ENCODE peak calls at places on chromosome 6, in five cellular contexts. C is transverse colon, T is GM12878, M is SK-N-SH, H is upper lobe of left lung. O is an unnamed sample.

GRCh38 chr6:157110620-157111019 is 212.7 kb downstream of the TMEM242 start:
- DNase-seq in C (no peak), T (no peak), M (no peak), H (no peak), O (no peak)

GRCh38 chr6:110265273-110265672 is 85.0 kb downstream of the CDC40 start:
- DNase-seq in C (no peak), T (peak), M (no peak), H (no peak), O (no peak)

GRCh38 chr6:32255212-32256153 is 31.6 kb upstream of the NOTCH4 start:
- DNase-seq in C (peak), T (no peak), M (peak), H (peak), O (peak)

GRCh38 chr6:7262037-7262461 is 51.0 kb downstream of the SSR1 start:
- DNase-seq in C (peak), T (no peak), M (no peak), H (peak), O (no peak)

GRCh38 chr6:72864799-72865198 is 242.9 kb downstream of the KCNQ5 start:
- DNase-seq in C (no peak), T (no peak), M (no peak), H (no peak), O (no peak)

GRCh38 chr6:167108278-167108677 is 14.6 kb upstream of the CCR6 start:
- DNase-seq in C (no peak), T (no peak), M (no peak), H (no peak), O (no peak)

GRCh38 chr6:73696990-73697651 is 1.1 kb downstream of the CD109 start:
- DNase-seq in C (no peak), T (no peak), M (no peak), H (no peak), O (no peak)

GRCh38 chr6:39754493-39755115 is 29.4 kb upstream of the KIF6 start:
- DNase-seq in C (no peak), T (no peak), M (no peak), H (no peak), O (no peak)

GRCh38 chr6:39239527-39240154 is 10.4 kb upstream of the KCNK5 start:
- DNase-seq in C (no peak), T (no peak), M (no peak), H (no peak), O (no peak)

GRCh38 chr6:166955865-166956443 is 396 bp downstream of the RNASET2 start:
- DNase-seq in C (no peak), T (no peak), M (no peak), H (no peak), O (peak)

GRCh38 chr6:11975353-11975977 is 36.6 kb upstream of the HIVEP1 start:
- DNase-seq in C (peak), T (peak), M (no peak), H (peak), O (peak)

GRCh38 chr6:109490708-109491107 is 7.7 kb upstream of the ZBTB24 start:
- DNase-seq in C (no peak), T (no peak), M (no peak), H (no peak), O (no peak)

GRCh38 chr6:107784669-107785068 is 39.4 kb downstream of the SCML4 start:
- DNase-seq in C (no peak), T (no peak), M (no peak), H (no peak), O (no peak)

GRCh38 chr6:107763959-107764358 is 60.2 kb downstream of the SCML4 start:
- DNase-seq in C (no peak), T (no peak), M (no peak), H (no peak), O (no peak)

GRCh38 chr6:47680724-47681123 is 17.7 kb upstream of the ADGRF4 start:
- DNase-seq in C (no peak), T (no peak), M (no peak), H (no peak), O (no peak)

GRCh38 chr6:92989656-92990055 is 429.7 kb downstream of the EPHA7 start:
- DNase-seq in C (no peak), T (no peak), M (no peak), H (no peak), O (no peak)

GRCh38 chr6:159299566-159299965 is 130.4 kb downstream of the FNDC1 start:
- DNase-seq in C (no peak), T (no peak), M (no peak), H (no peak), O (no peak)

GRCh38 chr6:28383235-28384142 is 16.1 kb downstream of the ZSCAN12 start:
- DNase-seq in C (peak), T (no peak), M (peak), H (peak), O (no peak)

GRCh38 chr6:164882236-164882635 is 427.2 kb downstream of the C6orf118 start:
- DNase-seq in C (no peak), T (no peak), M (no peak), H (no peak), O (no peak)

GRCh38 chr6:128993161-128993560 is 110.2 kb downstream of the LAMA2 start:
- DNase-seq in C (no peak), T (no peak), M (no peak), H (no peak), O (no peak)

GRCh38 chr6:133179483-133179882 is 61.7 kb upstream of the EYA4 start:
- DNase-seq in C (no peak), T (no peak), M (no peak), H (no peak), O (no peak)

GRCh38 chr6:122405417-122405816 is 6.0 kb downstream of the HSF2 start:
- DNase-seq in C (no peak), T (no peak), M (peak), H (no peak), O (no peak)

GRCh38 chr6:132491303-132491702 is 21.6 kb downstream of the STX7 start:
- DNase-seq in C (no peak), T (no peak), M (no peak), H (no peak), O (no peak)

GRCh38 chr6:135014353-135014832 is 40.2 kb downstream of the HBS1L start:
- DNase-seq in C (no peak), T (peak), M (no peak), H (no peak), O (no peak)

GRCh38 chr6:142558785-142559184 is 257.0 kb downstream of the ADGRG6 start:
- DNase-seq in C (no peak), T (no peak), M (no peak), H (no peak), O (no peak)

GRCh38 chr6:13787146-13787545 is 27.2 kb downstream of the MCUR1 start:
- DNase-seq in C (no peak), T (no peak), M (no peak), H (no peak), O (no peak)

GRCh38 chr6:81614292-81614691 is 138.2 kb downstream of the TENT5A start:
- DNase-seq in C (peak), T (no peak), M (no peak), H (no peak), O (no peak)

GRCh38 chr6:154474636-154475428 is 35.7 kb downstream of the CNKSR3 start:
- DNase-seq in C (no peak), T (no peak), M (no peak), H (no peak), O (no peak)

GRCh38 chr6:26089272-26089671 is 2.0 kb downstream of the HFE start:
- DNase-seq in C (peak), T (no peak), M (no peak), H (no peak), O (no peak)

GRCh38 chr6:55964136-55964535 is 88.7 kb upstream of the BMP5 start:
- DNase-seq in C (no peak), T (no peak), M (no peak), H (no peak), O (no peak)

GRCh38 chr6:20960067-20960466 is 425.8 kb downstream of the CDKAL1 start:
- DNase-seq in C (no peak), T (no peak), M (no peak), H (no peak), O (no peak)

GRCh38 chr6:67265996-67266768 is 1368.9 kb upstream of the ADGRB3 start:
- DNase-seq in C (no peak), T (no peak), M (no peak), H (no peak), O (no peak)

GRCh38 chr6:3455121-3455489 is 1.7 kb downstream of the SLC22A23 start:
- DNase-seq in C (peak), T (no peak), M (no peak), H (no peak), O (no peak)

GRCh38 chr6:109429496-109429895 is 10.9 kb downstream of the PPIL6 start:
- DNase-seq in C (no peak), T (no peak), M (no peak), H (no peak), O (no peak)

GRCh38 chr6:21158873-21159272 is 434.7 kb upstream of the SOX4 start:
- DNase-seq in C (no peak), T (peak), M (no peak), H (no peak), O (no peak)

GRCh38 chr6:158067436-158068015 is 85.9 kb downstream of the SYNJ2 start:
- DNase-seq in C (no peak), T (no peak), M (no peak), H (no peak), O (no peak)

GRCh38 chr6:35240838-35241801 is 18.4 kb upstream of the ZNF76 start:
- DNase-seq in C (peak), T (no peak), M (peak), H (peak), O (peak)

GRCh38 chr6:131694832-131695426 is 6.3 kb downstream of the OR2A4 start:
- DNase-seq in C (peak), T (no peak), M (peak), H (peak), O (peak)

GRCh38 chr6:147561742-147562141 is 53.3 kb downstream of the SAMD5 start:
- DNase-seq in C (no peak), T (no peak), M (no peak), H (no peak), O (no peak)

GRCh38 chr6:136089885-136090284 is 160.2 kb downstream of the MTFR2 start:
- DNase-seq in C (no peak), T (no peak), M (no peak), H (no peak), O (no peak)

GRCh38 chr6:43770417-43771209 is 602 bp downstream of the VEGFA start:
- DNase-seq in C (peak), T (no peak), M (peak), H (peak), O (no peak)
- TF ChIP-seq POLR2AphosphoS5 in C (no peak), T (no peak), M (no peak), H (no peak), O (no peak)

GRCh38 chr6:36679043-36679821 is 718 bp downstream of the CDKN1A start:
- DNase-seq in C (peak), T (no peak), M (peak), H (peak), O (no peak)
- TF ChIP-seq POLR2AphosphoS5 in C (no peak), T (peak), M (no peak), H (peak), O (no peak)

DNA sequence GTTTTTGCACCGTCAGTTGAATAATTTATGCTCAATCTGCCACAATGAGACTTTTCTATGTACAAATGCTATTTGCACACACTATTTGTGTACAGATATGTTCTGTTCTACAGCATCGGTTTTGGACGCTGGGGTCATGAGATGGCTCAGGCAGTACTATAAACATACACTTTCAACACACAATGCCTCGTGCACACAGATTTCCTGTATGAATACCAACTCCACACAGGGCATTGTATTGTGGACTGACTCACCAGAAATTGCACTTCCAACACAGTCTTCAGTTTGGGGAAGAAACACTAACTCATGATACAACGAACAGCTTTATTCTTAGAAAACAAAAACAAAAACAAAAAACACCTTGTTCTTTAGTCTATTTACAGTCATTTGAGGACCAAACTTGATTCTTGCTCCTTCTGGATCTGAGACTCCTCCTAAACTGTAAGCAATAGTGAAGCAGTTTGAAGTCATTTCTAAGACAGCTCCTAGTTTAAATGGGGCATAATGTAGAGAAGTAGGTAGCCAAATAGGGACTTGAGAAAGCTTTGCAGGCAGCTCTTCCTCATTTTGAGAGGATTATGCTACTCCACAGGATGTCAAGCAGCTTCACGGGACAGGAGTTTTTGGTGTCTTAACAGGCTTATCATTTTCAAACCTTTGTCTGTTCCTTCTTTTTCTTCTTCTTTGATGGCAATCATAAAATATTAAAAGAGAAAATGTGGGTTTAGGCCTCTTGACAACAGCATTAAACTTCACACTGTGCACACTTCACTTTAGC is 33.7 kb downstream of the GJA10 start:
- DNase-seq in C (no peak), T (no peak), M (no peak), H (peak), O (no peak)
- TF ChIP-seq POLR2AphosphoS5 in C (no peak), T (no peak), M (no peak), H (no peak), O (no peak)

DNA sequence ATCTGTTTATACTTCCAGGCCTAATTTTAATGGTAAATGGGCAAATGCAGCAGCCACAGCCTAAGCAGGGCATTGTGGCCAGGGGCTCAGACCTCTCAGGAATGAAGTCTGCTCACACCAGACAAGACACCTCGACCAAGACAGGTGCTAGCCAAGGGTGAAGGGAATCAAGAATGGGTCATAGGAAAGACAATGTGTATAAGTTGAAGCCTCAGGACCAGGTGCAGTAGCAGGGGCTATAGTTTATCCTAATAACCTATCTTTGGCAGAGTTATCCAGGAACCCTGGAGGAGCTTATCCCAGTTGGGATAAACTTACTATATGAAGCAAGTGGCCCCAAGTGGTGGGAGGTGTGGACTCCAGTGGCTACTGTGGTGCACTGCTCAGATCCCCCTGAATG is 165.0 kb upstream of the TAB2 start:
- DNase-seq in C (no peak), T (no peak), M (no peak), H (no peak), O (no peak)
- TF ChIP-seq POLR2AphosphoS5 in C (no peak), T (no peak), M (no peak), H (no peak), O (no peak)

DNA sequence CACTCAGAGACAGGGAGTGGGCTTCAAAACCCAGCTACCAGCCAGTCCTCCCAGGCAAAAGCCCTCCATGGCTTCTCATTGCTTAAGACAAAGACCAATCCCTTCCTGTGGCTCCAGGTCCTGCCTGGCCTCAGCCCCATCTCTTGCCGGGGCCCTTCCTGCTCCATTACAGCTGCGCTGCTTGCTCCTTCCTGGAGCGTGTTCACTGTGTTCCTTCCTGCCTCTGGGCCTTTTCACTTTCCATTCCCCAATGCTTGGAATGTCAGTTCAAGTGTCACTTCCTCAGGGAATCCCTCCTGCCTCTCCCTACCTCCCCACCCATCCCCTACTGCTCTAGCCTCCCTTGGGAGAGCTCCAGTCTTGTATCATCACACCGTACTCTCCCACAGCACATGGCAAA is 11.1 kb upstream of the ITPR3 start:
- DNase-seq in C (no peak), T (no peak), M (no peak), H (no peak), O (no peak)
- TF ChIP-seq POLR2AphosphoS5 in C (no peak), T (no peak), M (no peak), H (no peak), O (no peak)

O was measured in HL-60.